ENCODE peak calls at places on chromosomes 3 and 15, in eight cellular contexts. B, V, W, S, O, Z, U and T are unnamed samples.

GRCh38 chr3:132981746-132982145 is 56.4 kb upstream of the TMEM108 start:
- DNase-seq in O (no peak), V (no peak), B (no peak), Z (no peak), U (no peak), S (no peak), W (no peak), T (no peak)

GRCh38 chr3:125117631-125118191 is 61.9 kb upstream of the HEG1 start:
- DNase-seq in S (no peak), Z (no peak), O (no peak), U (no peak), W (no peak), B (no peak), V (no peak), T (no peak)

GRCh38 chr3:99929409-99930139 is 111.9 kb downstream of the CMSS1 start:
- DNase-seq in Z (no peak), S (no peak), W (no peak), V (no peak), O (peak), B (no peak), U (no peak), T (peak)

GRCh38 chr3:12170207-12170606 is 11.5 kb upstream of the TIMP4 start:
- DNase-seq in S (no peak), B (no peak), U (no peak), O (peak), Z (no peak), W (no peak), V (no peak), T (peak)

GRCh38 chr3:152301745-152302181 is 33.0 kb downstream of the MBNL1 start:
- DNase-seq in B (peak), W (no peak), Z (no peak), U (peak), S (no peak), V (no peak), O (no peak), T (no peak)

GRCh38 chr3:76063019-76063418 is 277.7 kb upstream of the ZNF717 start:
- DNase-seq in Z (no peak), W (no peak), V (no peak), O (peak), S (no peak), U (no peak), B (no peak), T (peak)

GRCh38 chr3:10638466-10638865 is 133.1 kb upstream of the ATP2B2 start:
- DNase-seq in B (no peak), Z (no peak), U (no peak), O (no peak), V (no peak), S (no peak), W (no peak), T (no peak)

GRCh38 chr3:46874430-46874829 is 3.1 kb upstream of the PTH1R start:
- DNase-seq in Z (no peak), V (no peak), S (no peak), W (no peak), U (no peak), O (peak), B (no peak), T (no peak)

GRCh38 chr3:135366816-135367215 is 571.8 kb downstream of the EPHB1 start:
- DNase-seq in O (no peak), U (no peak), Z (no peak), S (no peak), W (no peak), V (no peak), B (no peak), T (no peak)

GRCh38 chr3:26202169-26202568 is 412.3 kb downstream of the OXSM start:
- DNase-seq in V (no peak), Z (no peak), W (no peak), S (no peak), B (no peak), U (no peak), O (no peak), T (no peak)

GRCh38 chr15:60648928-60649679 is 170.2 kb upstream of the ICE2 start:
- DNase-seq in Z (no peak), V (no peak), W (no peak), O (no peak), S (no peak), B (peak), U (no peak), T (no peak)